ENCODE peak calls at places on chromosome 12, in nine cellular contexts. One of them, this sample, is unnamed.
A peak's percentile ranks its signal among the peaks of the same experiment; 100 is the strongest.

GRCh38 chr12:30816742-30817465 is 62.2 kb upstream of the CAPRIN2 start:
- DNase-seq in upper lobe of right lung: no peak
- DNase-seq in IMR-90: no peak
- DNase-seq in left ventricle myocardium inferior: no peak
- DNase-seq in colonic mucosa: no peak
- DNase-seq in CD8-positive, alpha-beta T cell: no peak
- DNase-seq in NT2/D1: no peak
- DNase-seq in cardiac fibroblast: no peak
- DNase-seq in GM23338: no peak
- DNase-seq in this sample: no peak

GRCh38 chr12:1605129-1606020 is 11.0 kb upstream of the FBXL14 start:
- DNase-seq in upper lobe of right lung: peak; percentile 81
- DNase-seq in IMR-90: peak; percentile 86
- DNase-seq in left ventricle myocardium inferior: peak; percentile 66
- DNase-seq in colonic mucosa: peak; percentile 89
- DNase-seq in CD8-positive, alpha-beta T cell: peak; percentile 44
- DNase-seq in NT2/D1: peak; percentile 80
- DNase-seq in cardiac fibroblast: peak; percentile 87
- DNase-seq in GM23338: peak; percentile 85
- DNase-seq in this sample: peak; percentile 84

GRCh38 chr12:58804749-58805148 is 115.6 kb downstream of the LRIG3 start:
- DNase-seq in upper lobe of right lung: no peak
- DNase-seq in IMR-90: no peak
- DNase-seq in left ventricle myocardium inferior: no peak
- DNase-seq in colonic mucosa: no peak
- DNase-seq in CD8-positive, alpha-beta T cell: no peak
- DNase-seq in NT2/D1: no peak
- DNase-seq in cardiac fibroblast: no peak
- DNase-seq in GM23338: peak; percentile 56
- DNase-seq in this sample: no peak

GRCh38 chr12:130729344-130729743 is 13.2 kb upstream of the RIMBP2 start:
- DNase-seq in upper lobe of right lung: no peak
- DNase-seq in IMR-90: no peak
- DNase-seq in left ventricle myocardium inferior: no peak
- DNase-seq in colonic mucosa: no peak
- DNase-seq in CD8-positive, alpha-beta T cell: no peak
- DNase-seq in NT2/D1: no peak
- DNase-seq in cardiac fibroblast: no peak
- DNase-seq in GM23338: no peak
- DNase-seq in this sample: no peak

GRCh38 chr12:90575995-90576394 is 379.0 kb downstream of the CCER1 start:
- DNase-seq in upper lobe of right lung: no peak
- DNase-seq in IMR-90: no peak
- DNase-seq in left ventricle myocardium inferior: peak; percentile 24
- DNase-seq in colonic mucosa: no peak
- DNase-seq in CD8-positive, alpha-beta T cell: no peak
- DNase-seq in NT2/D1: no peak
- DNase-seq in cardiac fibroblast: peak; percentile 4
- DNase-seq in GM23338: no peak
- DNase-seq in this sample: no peak

GRCh38 chr12:20950248-20950647 is 139.7 kb downstream of the SLCO1B3 start:
- DNase-seq in upper lobe of right lung: no peak
- DNase-seq in IMR-90: no peak
- DNase-seq in left ventricle myocardium inferior: no peak
- DNase-seq in colonic mucosa: no peak
- DNase-seq in CD8-positive, alpha-beta T cell: no peak
- DNase-seq in NT2/D1: peak; percentile 57
- DNase-seq in cardiac fibroblast: peak; percentile 16
- DNase-seq in GM23338: peak; percentile 55
- DNase-seq in this sample: no peak

GRCh38 chr12:28645891-28646290 is 455.6 kb downstream of the CCDC91 start:
- DNase-seq in upper lobe of right lung: no peak
- DNase-seq in IMR-90: no peak
- DNase-seq in left ventricle myocardium inferior: no peak
- DNase-seq in colonic mucosa: no peak
- DNase-seq in CD8-positive, alpha-beta T cell: no peak
- DNase-seq in NT2/D1: no peak
- DNase-seq in cardiac fibroblast: no peak
- DNase-seq in GM23338: peak; percentile 10
- DNase-seq in this sample: no peak

GRCh38 chr12:94172973-94173372 is 24.6 kb downstream of the PLXNC1 start:
- DNase-seq in upper lobe of right lung: no peak
- DNase-seq in IMR-90: peak; percentile 99
- DNase-seq in left ventricle myocardium inferior: no peak
- DNase-seq in colonic mucosa: no peak
- DNase-seq in CD8-positive, alpha-beta T cell: no peak
- DNase-seq in NT2/D1: no peak
- DNase-seq in cardiac fibroblast: peak; percentile 96
- DNase-seq in GM23338: no peak
- DNase-seq in this sample: peak; percentile 96

GRCh38 chr12:50186667-50187066 is 19.5 kb upstream of the CERS5 start:
- DNase-seq in upper lobe of right lung: no peak
- DNase-seq in IMR-90: peak; percentile 54
- DNase-seq in left ventricle myocardium inferior: no peak
- DNase-seq in colonic mucosa: no peak
- DNase-seq in CD8-positive, alpha-beta T cell: no peak
- DNase-seq in NT2/D1: no peak
- DNase-seq in cardiac fibroblast: peak; percentile 35
- DNase-seq in GM23338: no peak
- DNase-seq in this sample: peak; percentile 90

GRCh38 chr12:19198272-19198671 is 68.7 kb downstream of the PLEKHA5 start:
- DNase-seq in upper lobe of right lung: no peak
- DNase-seq in IMR-90: peak; percentile 88
- DNase-seq in left ventricle myocardium inferior: no peak
- DNase-seq in colonic mucosa: no peak
- DNase-seq in CD8-positive, alpha-beta T cell: no peak
- DNase-seq in NT2/D1: peak; percentile 66
- DNase-seq in cardiac fibroblast: peak; percentile 56
- DNase-seq in GM23338: no peak
- DNase-seq in this sample: peak; percentile 44

GRCh38 chr12:84757978-84758377 is 154.6 kb downstream of the SLC6A15 start:
- DNase-seq in upper lobe of right lung: no peak
- DNase-seq in IMR-90: peak; percentile 50
- DNase-seq in left ventricle myocardium inferior: no peak
- DNase-seq in colonic mucosa: no peak
- DNase-seq in CD8-positive, alpha-beta T cell: no peak
- DNase-seq in NT2/D1: no peak
- DNase-seq in cardiac fibroblast: peak; percentile 69
- DNase-seq in GM23338: no peak
- DNase-seq in this sample: peak; percentile 78

GRCh38 chr12:4518106-4518728 is 20.5 kb upstream of the RAD51AP1 start:
- DNase-seq in upper lobe of right lung: no peak
- DNase-seq in IMR-90: peak; percentile 81
- DNase-seq in left ventricle myocardium inferior: no peak
- DNase-seq in colonic mucosa: no peak
- DNase-seq in CD8-positive, alpha-beta T cell: no peak
- DNase-seq in NT2/D1: no peak
- DNase-seq in cardiac fibroblast: peak; percentile 54
- DNase-seq in GM23338: no peak
- DNase-seq in this sample: peak; percentile 54

GRCh38 chr12:19572920-19573558 is 133.7 kb downstream of the AEBP2 start:
- DNase-seq in upper lobe of right lung: no peak
- DNase-seq in IMR-90: peak; percentile 66
- DNase-seq in left ventricle myocardium inferior: no peak
- DNase-seq in colonic mucosa: peak; percentile 34
- DNase-seq in CD8-positive, alpha-beta T cell: no peak
- DNase-seq in NT2/D1: peak; percentile 94
- DNase-seq in cardiac fibroblast: peak; percentile 63
- DNase-seq in GM23338: peak; percentile 93
- DNase-seq in this sample: peak; percentile 34

GRCh38 chr12:79012616-79013015 is 148.0 kb downstream of the SYT1 start:
- DNase-seq in upper lobe of right lung: no peak
- DNase-seq in IMR-90: no peak
- DNase-seq in left ventricle myocardium inferior: no peak
- DNase-seq in colonic mucosa: no peak
- DNase-seq in CD8-positive, alpha-beta T cell: no peak
- DNase-seq in NT2/D1: no peak
- DNase-seq in cardiac fibroblast: no peak
- DNase-seq in GM23338: no peak
- DNase-seq in this sample: no peak

GRCh38 chr12:107435520-107435919 is 250.1 kb upstream of the PWP1 start:
- DNase-seq in upper lobe of right lung: no peak
- DNase-seq in IMR-90: no peak
- DNase-seq in left ventricle myocardium inferior: no peak
- DNase-seq in colonic mucosa: no peak
- DNase-seq in CD8-positive, alpha-beta T cell: no peak
- DNase-seq in NT2/D1: no peak
- DNase-seq in cardiac fibroblast: no peak
- DNase-seq in GM23338: no peak
- DNase-seq in this sample: no peak

GRCh38 chr12:99386907-99387306 is 260.6 kb upstream of the GARIN6 start:
- DNase-seq in upper lobe of right lung: no peak
- DNase-seq in IMR-90: peak; percentile 8
- DNase-seq in left ventricle myocardium inferior: no peak
- DNase-seq in colonic mucosa: no peak
- DNase-seq in CD8-positive, alpha-beta T cell: no peak
- DNase-seq in NT2/D1: peak; percentile 54
- DNase-seq in cardiac fibroblast: peak; percentile 28
- DNase-seq in GM23338: peak; percentile 80
- DNase-seq in this sample: peak; percentile 31

GRCh38 chr12:92138626-92139025 is 7.0 kb downstream of the BTG1 start:
- DNase-seq in upper lobe of right lung: no peak
- DNase-seq in IMR-90: no peak
- DNase-seq in left ventricle myocardium inferior: no peak
- DNase-seq in colonic mucosa: no peak
- DNase-seq in CD8-positive, alpha-beta T cell: no peak
- DNase-seq in NT2/D1: no peak
- DNase-seq in cardiac fibroblast: no peak
- DNase-seq in GM23338: no peak
- DNase-seq in this sample: no peak

GRCh38 chr12:92134638-92135274 is 10.9 kb downstream of the BTG1 start:
- DNase-seq in upper lobe of right lung: no peak
- DNase-seq in IMR-90: peak; percentile 84
- DNase-seq in left ventricle myocardium inferior: no peak
- DNase-seq in colonic mucosa: no peak
- DNase-seq in CD8-positive, alpha-beta T cell: no peak
- DNase-seq in NT2/D1: no peak
- DNase-seq in cardiac fibroblast: peak; percentile 36
- DNase-seq in GM23338: no peak
- DNase-seq in this sample: peak; percentile 86

GRCh38 chr12:92138144-92138543 is 7.5 kb downstream of the BTG1 start:
- DNase-seq in upper lobe of right lung: no peak
- DNase-seq in IMR-90: no peak
- DNase-seq in left ventricle myocardium inferior: no peak
- DNase-seq in colonic mucosa: no peak
- DNase-seq in CD8-positive, alpha-beta T cell: no peak
- DNase-seq in NT2/D1: no peak
- DNase-seq in cardiac fibroblast: no peak
- DNase-seq in GM23338: no peak
- DNase-seq in this sample: no peak

GRCh38 chr12:92136021-92136735 is 9.5 kb downstream of the BTG1 start:
- DNase-seq in upper lobe of right lung: no peak
- DNase-seq in IMR-90: no peak
- DNase-seq in left ventricle myocardium inferior: no peak
- DNase-seq in colonic mucosa: no peak
- DNase-seq in CD8-positive, alpha-beta T cell: no peak
- DNase-seq in NT2/D1: no peak
- DNase-seq in cardiac fibroblast: no peak
- DNase-seq in GM23338: no peak
- DNase-seq in this sample: no peak

GRCh38 chr12:92136883-92137582 is 8.6 kb downstream of the BTG1 start:
- DNase-seq in upper lobe of right lung: no peak
- DNase-seq in IMR-90: peak; percentile 97
- DNase-seq in left ventricle myocardium inferior: no peak
- DNase-seq in colonic mucosa: no peak
- DNase-seq in CD8-positive, alpha-beta T cell: no peak
- DNase-seq in NT2/D1: no peak
- DNase-seq in cardiac fibroblast: peak; percentile 81
- DNase-seq in GM23338: peak; percentile 48
- DNase-seq in this sample: peak; percentile 86
- H3K4me3 ChIP-seq in upper lobe of right lung: peak overlapping the region; percentile 73
- H3K4me3 ChIP-seq in IMR-90: no peak overlapping the region
- H3K4me3 ChIP-seq in left ventricle myocardium inferior: peak overlapping the region; percentile 97
- H3K4me3 ChIP-seq in colonic mucosa: peak overlapping the region; percentile 5
- H3K4me3 ChIP-seq in CD8-positive, alpha-beta T cell: peak overlapping the region; percentile 66
- H3K4me3 ChIP-seq in NT2/D1: no peak overlapping the region
- H3K4me3 ChIP-seq in cardiac fibroblast: no peak overlapping the region
- H3K4me3 ChIP-seq in GM23338: peak overlapping the region; percentile 9
- H3K4me3 ChIP-seq in this sample: no peak overlapping the region

DNA sequence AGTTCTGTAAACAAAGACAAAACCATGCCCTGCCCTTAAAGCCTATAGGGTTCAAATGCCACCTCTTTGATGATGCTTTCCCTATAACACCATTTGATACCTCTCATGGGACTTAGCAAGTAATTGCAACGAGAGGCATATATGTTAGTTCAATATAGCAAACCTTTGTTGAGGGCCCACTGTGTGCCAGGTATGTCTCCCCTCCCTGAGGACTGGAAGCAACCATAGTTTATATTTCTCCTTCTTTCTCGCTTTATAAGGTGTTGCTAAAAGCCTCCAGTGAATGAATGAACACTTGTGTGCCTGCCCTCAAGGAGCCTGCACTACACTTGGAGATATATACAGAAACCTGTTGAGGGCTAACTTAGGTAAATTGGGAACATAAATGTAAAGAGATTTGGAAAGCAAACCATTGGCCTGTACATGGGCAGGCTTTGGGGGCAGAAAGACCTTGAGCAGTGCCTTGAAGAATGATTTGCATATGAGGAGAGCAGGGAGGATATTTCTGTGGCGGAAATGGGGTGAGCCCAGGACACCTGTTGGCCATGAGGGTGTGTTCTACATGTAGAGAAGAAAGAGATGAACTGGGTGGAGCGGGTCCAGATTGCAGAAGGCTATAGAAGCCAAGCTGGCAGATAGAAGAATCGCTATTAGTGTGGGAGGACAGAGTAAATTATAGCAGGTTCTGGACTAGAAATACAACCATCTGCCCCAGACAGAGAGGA is 1.8 kb upstream of the CKAP4 start:
- DNase-seq in upper lobe of right lung: no peak
- DNase-seq in IMR-90: no peak
- DNase-seq in left ventricle myocardium inferior: no peak
- DNase-seq in colonic mucosa: peak; percentile 78
- DNase-seq in CD8-positive, alpha-beta T cell: no peak
- DNase-seq in NT2/D1: no peak
- DNase-seq in cardiac fibroblast: no peak
- DNase-seq in GM23338: no peak
- DNase-seq in this sample: no peak
- H3K4me3 ChIP-seq in upper lobe of right lung: no peak overlapping the region
- H3K4me3 ChIP-seq in IMR-90: no peak overlapping the region
- H3K4me3 ChIP-seq in left ventricle myocardium inferior: peak overlapping the region; percentile 93
- H3K4me3 ChIP-seq in colonic mucosa: no peak overlapping the region
- H3K4me3 ChIP-seq in CD8-positive, alpha-beta T cell: no peak overlapping the region
- H3K4me3 ChIP-seq in NT2/D1: no peak overlapping the region
- H3K4me3 ChIP-seq in cardiac fibroblast: no peak overlapping the region
- H3K4me3 ChIP-seq in GM23338: peak overlapping the region; percentile 85
- H3K4me3 ChIP-seq in this sample: no peak overlapping the region

GRCh38 chr12:51971679-51972423 is 20.4 kb downstream of the ACVR1B start:
- DNase-seq in upper lobe of right lung: no peak
- DNase-seq in IMR-90: no peak
- DNase-seq in left ventricle myocardium inferior: no peak
- DNase-seq in colonic mucosa: no peak
- DNase-seq in CD8-positive, alpha-beta T cell: no peak
- DNase-seq in NT2/D1: no peak
- DNase-seq in cardiac fibroblast: peak; percentile 52
- DNase-seq in GM23338: no peak
- DNase-seq in this sample: peak; percentile 39
- H3K4me3 ChIP-seq in upper lobe of right lung: no peak overlapping the region
- H3K4me3 ChIP-seq in IMR-90: no peak overlapping the region
- H3K4me3 ChIP-seq in left ventricle myocardium inferior: no peak overlapping the region
- H3K4me3 ChIP-seq in colonic mucosa: no peak overlapping the region
- H3K4me3 ChIP-seq in CD8-positive, alpha-beta T cell: no peak overlapping the region
- H3K4me3 ChIP-seq in NT2/D1: no peak overlapping the region
- H3K4me3 ChIP-seq in cardiac fibroblast: no peak overlapping the region
- H3K4me3 ChIP-seq in GM23338: no peak overlapping the region
- H3K4me3 ChIP-seq in this sample: no peak overlapping the region

GRCh38 chr12:109440851-109441490 is 36.1 kb downstream of the KCTD10 start:
- DNase-seq in upper lobe of right lung: no peak
- DNase-seq in IMR-90: no peak
- DNase-seq in left ventricle myocardium inferior: no peak
- DNase-seq in colonic mucosa: no peak
- DNase-seq in CD8-positive, alpha-beta T cell: no peak
- DNase-seq in NT2/D1: no peak
- DNase-seq in cardiac fibroblast: peak; percentile 46
- DNase-seq in GM23338: peak; percentile 56
- DNase-seq in this sample: peak; percentile 84
- H3K4me3 ChIP-seq in upper lobe of right lung: no peak overlapping the region
- H3K4me3 ChIP-seq in IMR-90: no peak overlapping the region
- H3K4me3 ChIP-seq in left ventricle myocardium inferior: no peak overlapping the region
- H3K4me3 ChIP-seq in colonic mucosa: no peak overlapping the region
- H3K4me3 ChIP-seq in CD8-positive, alpha-beta T cell: no peak overlapping the region
- H3K4me3 ChIP-seq in NT2/D1: no peak overlapping the region
- H3K4me3 ChIP-seq in cardiac fibroblast: no peak overlapping the region
- H3K4me3 ChIP-seq in GM23338: no peak overlapping the region
- H3K4me3 ChIP-seq in this sample: no peak overlapping the region

This sample was measured in AG10803.